ENCODE peak calls at places on chromosome 15, in seven cellular contexts. One of them, this sample, is unnamed.
A peak's percentile ranks its signal among the peaks of the same experiment; 100 is the strongest.

GRCh38 chr15:33737687-33738606 is 230.3 kb upstream of the CHRM5 start:
- DNase-seq in ovary: no peak
- DNase-seq in neuronal stem cell: peak; percentile 49
- DNase-seq in psoas muscle: no peak
- DNase-seq in HepG2: peak; percentile 25
- DNase-seq in WERI-Rb-1: peak; percentile 61
- DNase-seq in Peyer's patch: peak; percentile 58
- DNase-seq in this sample: no peak

GRCh38 chr15:48572823-48573222 is 72.7 kb downstream of the FBN1 start:
- DNase-seq in ovary: no peak
- DNase-seq in psoas muscle: no peak
- DNase-seq in WERI-Rb-1: no peak
- DNase-seq in Peyer's patch: no peak
- DNase-seq in neuronal stem cell: no peak
- DNase-seq in HepG2: no peak
- DNase-seq in this sample: no peak

GRCh38 chr15:79164043-79164442 is 73.5 kb upstream of the RASGRF1 start:
- DNase-seq in Peyer's patch: no peak
- DNase-seq in WERI-Rb-1: no peak
- DNase-seq in HepG2: no peak
- DNase-seq in neuronal stem cell: no peak
- DNase-seq in ovary: no peak
- DNase-seq in psoas muscle: no peak
- DNase-seq in this sample: no peak

GRCh38 chr15:59138243-59138642 is 33.3 kb downstream of the CCNB2 start:
- DNase-seq in ovary: no peak
- DNase-seq in HepG2: peak; percentile 54
- DNase-seq in neuronal stem cell: peak; percentile 6
- DNase-seq in psoas muscle: peak; percentile 58
- DNase-seq in WERI-Rb-1: peak; percentile 71
- DNase-seq in Peyer's patch: peak; percentile 81
- DNase-seq in this sample: no peak

GRCh38 chr15:85667491-85668424 is 127.0 kb downstream of the KLHL25 start:
- DNase-seq in psoas muscle: no peak
- DNase-seq in Peyer's patch: no peak
- DNase-seq in WERI-Rb-1: no peak
- DNase-seq in ovary: no peak
- DNase-seq in HepG2: peak; percentile 53
- DNase-seq in neuronal stem cell: no peak
- DNase-seq in this sample: peak; percentile 53

GRCh38 chr15:60582370-60583036 is 103.6 kb upstream of the ICE2 start:
- DNase-seq in neuronal stem cell: no peak
- DNase-seq in Peyer's patch: no peak
- DNase-seq in psoas muscle: no peak
- DNase-seq in WERI-Rb-1: no peak
- DNase-seq in HepG2: peak; percentile 45
- DNase-seq in ovary: no peak
- DNase-seq in this sample: no peak

GRCh38 chr15:88255496-88256171 is 905 bp downstream of the NTRK3 start:
- DNase-seq in WERI-Rb-1: peak; percentile 53
- DNase-seq in Peyer's patch: no peak
- DNase-seq in neuronal stem cell: peak; percentile 63
- DNase-seq in psoas muscle: no peak
- DNase-seq in ovary: no peak
- DNase-seq in HepG2: no peak
- DNase-seq in this sample: no peak

GRCh38 chr15:66952756-66953522 is 112.5 kb upstream of the SMAD3 start:
- DNase-seq in Peyer's patch: no peak
- DNase-seq in HepG2: no peak
- DNase-seq in WERI-Rb-1: no peak
- DNase-seq in ovary: no peak
- DNase-seq in neuronal stem cell: no peak
- DNase-seq in psoas muscle: no peak
- DNase-seq in this sample: no peak

GRCh38 chr15:85693277-85693676 is 101.4 kb downstream of the KLHL25 start:
- DNase-seq in Peyer's patch: no peak
- DNase-seq in psoas muscle: no peak
- DNase-seq in WERI-Rb-1: no peak
- DNase-seq in ovary: no peak
- DNase-seq in neuronal stem cell: no peak
- DNase-seq in HepG2: no peak
- DNase-seq in this sample: no peak

GRCh38 chr15:100383302-100384107 is 41.7 kb upstream of the ADAMTS17 start:
- DNase-seq in neuronal stem cell: no peak
- DNase-seq in WERI-Rb-1: peak; percentile 21
- DNase-seq in psoas muscle: no peak
- DNase-seq in HepG2: peak; percentile 41
- DNase-seq in Peyer's patch: no peak
- DNase-seq in ovary: peak; percentile 29
- DNase-seq in this sample: peak; percentile 38

GRCh38 chr15:25725758-25726157 is 137.4 kb downstream of the ATP10A start:
- DNase-seq in Peyer's patch: no peak
- DNase-seq in ovary: no peak
- DNase-seq in WERI-Rb-1: no peak
- DNase-seq in HepG2: no peak
- DNase-seq in neuronal stem cell: no peak
- DNase-seq in psoas muscle: no peak
- DNase-seq in this sample: no peak

GRCh38 chr15:56244237-56244810 is 645 bp upstream of the RFX7 start:
- DNase-seq in ovary: peak; percentile 29
- DNase-seq in HepG2: peak; percentile 82
- DNase-seq in neuronal stem cell: peak; percentile 71
- DNase-seq in psoas muscle: peak; percentile 54
- DNase-seq in Peyer's patch: peak; percentile 58
- DNase-seq in WERI-Rb-1: peak; percentile 56
- DNase-seq in this sample: peak; percentile 69

GRCh38 chr15:51658664-51659063 is 22.6 kb upstream of the SCG3 start:
- DNase-seq in WERI-Rb-1: no peak
- DNase-seq in neuronal stem cell: no peak
- DNase-seq in psoas muscle: no peak
- DNase-seq in Peyer's patch: no peak
- DNase-seq in HepG2: no peak
- DNase-seq in ovary: no peak
- DNase-seq in this sample: no peak

GRCh38 chr15:75203908-75204263 is 2.2 kb downstream of the C15orf39 start:
- DNase-seq in WERI-Rb-1: no peak
- DNase-seq in psoas muscle: no peak
- DNase-seq in ovary: no peak
- DNase-seq in Peyer's patch: no peak
- DNase-seq in neuronal stem cell: no peak
- DNase-seq in HepG2: no peak
- DNase-seq in this sample: no peak

GRCh38 chr15:77866186-77866585 is 211.3 kb downstream of the TBC1D2B start:
- DNase-seq in WERI-Rb-1: no peak
- DNase-seq in psoas muscle: peak; percentile 9
- DNase-seq in HepG2: no peak
- DNase-seq in neuronal stem cell: no peak
- DNase-seq in Peyer's patch: peak; percentile 23
- DNase-seq in ovary: no peak
- DNase-seq in this sample: no peak

GRCh38 chr15:35980719-35981118 is 434.8 kb upstream of the DPH6 start:
- DNase-seq in Peyer's patch: no peak
- DNase-seq in neuronal stem cell: no peak
- DNase-seq in WERI-Rb-1: no peak
- DNase-seq in ovary: no peak
- DNase-seq in HepG2: no peak
- DNase-seq in psoas muscle: no peak
- DNase-seq in this sample: no peak

GRCh38 chr15:62533687-62534086 is 368.6 kb upstream of the C2CD4B start:
- DNase-seq in ovary: no peak
- DNase-seq in Peyer's patch: no peak
- DNase-seq in neuronal stem cell: no peak
- DNase-seq in WERI-Rb-1: peak; percentile 90
- DNase-seq in psoas muscle: no peak
- DNase-seq in HepG2: no peak
- DNase-seq in this sample: no peak

GRCh38 chr15:77857419-77857818 is 220.1 kb downstream of the TBC1D2B start:
- DNase-seq in neuronal stem cell: no peak
- DNase-seq in WERI-Rb-1: no peak
- DNase-seq in ovary: no peak
- DNase-seq in Peyer's patch: no peak
- DNase-seq in HepG2: no peak
- DNase-seq in psoas muscle: peak; percentile 20
- DNase-seq in this sample: no peak

GRCh38 chr15:42239528-42240245 is 31.6 kb upstream of the VPS39 start:
- DNase-seq in ovary: no peak
- DNase-seq in HepG2: no peak
- DNase-seq in neuronal stem cell: no peak
- DNase-seq in WERI-Rb-1: no peak
- DNase-seq in Peyer's patch: no peak
- DNase-seq in psoas muscle: no peak
- DNase-seq in this sample: peak; percentile 33

GRCh38 chr15:42240823-42241222 is 32.2 kb upstream of the GANC start:
- DNase-seq in psoas muscle: no peak
- DNase-seq in neuronal stem cell: no peak
- DNase-seq in WERI-Rb-1: no peak
- DNase-seq in ovary: no peak
- DNase-seq in Peyer's patch: no peak
- DNase-seq in HepG2: no peak
- DNase-seq in this sample: no peak
- H3K36me3 ChIP-seq in psoas muscle: peaks cover 5% of the 10 kb centered on the region
- H3K36me3 ChIP-seq in neuronal stem cell: peaks cover 8% of the 10 kb centered on the region
- H3K36me3 ChIP-seq in WERI-Rb-1: peaks cover 41% of the 10 kb centered on the region
- H3K36me3 ChIP-seq in ovary: peaks cover 4% of the 10 kb centered on the region
- H3K36me3 ChIP-seq in Peyer's patch: peaks cover 66% of the 10 kb centered on the region
- H3K36me3 ChIP-seq in HepG2: peaks cover 52% of the 10 kb centered on the region
- H3K36me3 ChIP-seq in this sample: peaks cover 9% of the 10 kb centered on the region

GRCh38 chr15:91472316-91472756 is 372.3 kb downstream of the SV2B start:
- DNase-seq in psoas muscle: no peak
- DNase-seq in Peyer's patch: no peak
- DNase-seq in neuronal stem cell: no peak
- DNase-seq in ovary: no peak
- DNase-seq in WERI-Rb-1: no peak
- DNase-seq in HepG2: no peak
- DNase-seq in this sample: no peak
- H3K9me3 ChIP-seq in psoas muscle: no peaks in the 10 kb centered on the region
- H3K9me3 ChIP-seq in Peyer's patch: no peaks in the 10 kb centered on the region
- H3K9me3 ChIP-seq in neuronal stem cell: no peaks in the 10 kb centered on the region
- H3K9me3 ChIP-seq in ovary: no peaks in the 10 kb centered on the region
- H3K9me3 ChIP-seq in WERI-Rb-1: no peaks in the 10 kb centered on the region
- H3K9me3 ChIP-seq in HepG2: no peaks in the 10 kb centered on the region
- H3K9me3 ChIP-seq in this sample: no peaks in the 10 kb centered on the region

DNA sequence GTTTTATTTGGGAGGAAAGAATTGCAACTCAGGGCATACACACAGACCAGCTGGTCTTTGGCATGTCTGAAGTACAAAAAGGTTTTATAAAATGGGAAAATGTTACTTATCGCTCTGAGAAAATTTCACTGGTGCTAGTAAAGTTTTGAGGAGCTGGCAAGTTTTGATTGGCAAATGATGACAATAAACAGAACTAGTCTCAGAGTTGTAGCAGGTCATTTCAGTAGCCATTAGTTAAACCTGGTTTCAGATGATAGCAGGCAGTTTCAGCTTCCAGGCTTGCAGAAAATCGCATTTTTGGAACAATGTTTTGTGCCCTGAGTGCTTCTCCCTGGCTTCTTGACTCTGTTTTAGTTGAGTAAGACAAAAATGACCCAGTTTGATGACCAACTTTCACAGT is 10.7 kb downstream of the B2M start:
- DNase-seq in neuronal stem cell: no peak
- DNase-seq in psoas muscle: no peak
- DNase-seq in ovary: no peak
- DNase-seq in Peyer's patch: no peak
- DNase-seq in HepG2: no peak
- DNase-seq in WERI-Rb-1: no peak
- DNase-seq in this sample: no peak
- H3K36me3 ChIP-seq in neuronal stem cell: no peaks in the 10 kb centered on the region
- H3K36me3 ChIP-seq in psoas muscle: peaks cover 6% of the 10 kb centered on the region
- H3K36me3 ChIP-seq in ovary: no peaks in the 10 kb centered on the region
- H3K36me3 ChIP-seq in Peyer's patch: peaks cover 20% of the 10 kb centered on the region
- H3K36me3 ChIP-seq in HepG2: peaks cover 7% of the 10 kb centered on the region
- H3K36me3 ChIP-seq in WERI-Rb-1: peaks cover 8% of the 10 kb centered on the region
- H3K36me3 ChIP-seq in this sample: peaks cover 8% of the 10 kb centered on the region

DNA sequence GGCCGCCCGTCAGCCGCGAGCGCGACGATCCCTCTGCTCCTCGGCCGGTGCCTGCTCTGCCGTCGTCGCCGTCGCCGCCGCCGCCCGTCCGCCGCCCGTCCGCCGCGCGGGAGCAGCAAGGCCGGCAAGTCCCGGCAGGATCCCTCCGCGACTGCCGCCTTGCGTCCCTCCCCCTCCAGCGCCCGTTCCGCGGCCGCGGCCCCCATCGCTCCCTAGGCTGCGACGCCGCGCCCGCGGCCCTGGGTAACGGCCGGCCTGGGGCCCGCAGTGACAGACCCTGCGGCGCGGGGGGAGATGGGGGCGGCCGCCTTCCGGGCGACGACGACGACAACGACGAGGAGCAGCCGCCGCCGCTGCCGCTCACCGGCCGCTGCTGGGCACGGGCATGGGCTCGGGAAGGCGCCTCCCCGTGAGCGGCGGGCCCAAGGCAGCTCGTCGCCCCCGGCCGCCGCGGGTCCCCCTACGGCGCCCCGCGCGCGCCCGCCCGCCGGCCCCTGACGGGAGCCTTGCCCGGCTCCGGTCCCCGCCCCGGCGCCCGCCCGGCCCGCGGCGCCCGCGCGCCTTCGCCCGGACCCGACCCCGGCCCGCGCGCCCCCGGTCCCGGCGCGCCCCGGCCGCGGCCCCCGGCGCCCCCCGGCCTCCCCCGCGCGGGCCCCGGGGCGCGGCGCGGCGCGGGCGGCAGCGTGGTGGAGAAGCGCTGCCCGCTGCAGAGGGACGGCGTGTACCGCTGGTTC is 177.5 kb downstream of the OR4M2 start:
- DNase-seq in WERI-Rb-1: no peak
- DNase-seq in HepG2: no peak
- DNase-seq in Peyer's patch: no peak
- DNase-seq in ovary: no peak
- DNase-seq in neuronal stem cell: no peak
- DNase-seq in psoas muscle: no peak
- DNase-seq in this sample: no peak
- H3K9me3 ChIP-seq in WERI-Rb-1: no peaks in the 10 kb centered on the region
- H3K9me3 ChIP-seq in HepG2: no peaks in the 10 kb centered on the region
- H3K9me3 ChIP-seq in Peyer's patch: no peaks in the 10 kb centered on the region
- H3K9me3 ChIP-seq in ovary: no peaks in the 10 kb centered on the region
- H3K9me3 ChIP-seq in neuronal stem cell: peaks cover 9% of the 10 kb centered on the region
- H3K9me3 ChIP-seq in psoas muscle: no peaks in the 10 kb centered on the region
- H3K9me3 ChIP-seq in this sample: peaks cover 8% of the 10 kb centered on the region

GRCh38 chr15:69017978-69018377 is 3.5 kb downstream of the NOX5 start:
- DNase-seq in neuronal stem cell: no peak
- DNase-seq in psoas muscle: no peak
- DNase-seq in WERI-Rb-1: no peak
- DNase-seq in Peyer's patch: no peak
- DNase-seq in HepG2: peak; percentile 71
- DNase-seq in ovary: no peak
- DNase-seq in this sample: no peak
- H3K36me3 ChIP-seq in neuronal stem cell: no peaks in the 10 kb centered on the region
- H3K36me3 ChIP-seq in psoas muscle: no peaks in the 10 kb centered on the region
- H3K36me3 ChIP-seq in WERI-Rb-1: no peaks in the 10 kb centered on the region
- H3K36me3 ChIP-seq in Peyer's patch: no peaks in the 10 kb centered on the region
- H3K36me3 ChIP-seq in HepG2: no peaks in the 10 kb centered on the region
- H3K36me3 ChIP-seq in ovary: no peaks in the 10 kb centered on the region
- H3K36me3 ChIP-seq in this sample: no peaks in the 10 kb centered on the region

This sample was measured in lung.